ENCODE peak calls at places on chromosomes 11 and 22, in five cellular contexts. One of them, this sample, is unnamed.

GRCh38 chr11:73152861-73153483 is 10.9 kb upstream of the FCHSD2 start:
- DNase-seq in HepG2: no peak
- DNase-seq in WTC11: peak; percentile 29
- DNase-seq in A549: no peak
- DNase-seq in K562: no peak
- DNase-seq in this sample: peak; percentile 97

GRCh38 chr22:38017272-38017920 is 33.0 kb upstream of the SOX10 start:
- DNase-seq in HepG2: no peak
- DNase-seq in WTC11: no peak
- DNase-seq in A549: no peak
- DNase-seq in K562: no peak
- DNase-seq in this sample: no peak

GRCh38 chr11:17683378-17684161 is 35.8 kb upstream of the MYOD1 start:
- DNase-seq in HepG2: peak; percentile 42
- DNase-seq in WTC11: no peak
- DNase-seq in A549: no peak
- DNase-seq in K562: no peak
- DNase-seq in this sample: no peak

GRCh38 chr11:59076876-59077571 is 9.1 kb upstream of the GLYATL1B start:
- DNase-seq in HepG2: no peak
- DNase-seq in WTC11: no peak
- DNase-seq in A549: no peak
- DNase-seq in K562: no peak
- DNase-seq in this sample: no peak

GRCh38 chr11:83285131-83285770 is 916 bp downstream of the CCDC90B start:
- DNase-seq in HepG2: no peak
- DNase-seq in WTC11: no peak
- DNase-seq in A549: no peak
- DNase-seq in K562: no peak
- DNase-seq in this sample: no peak

GRCh38 chr11:67265633-67266423 is 445 bp upstream of the GRK2 start:
- DNase-seq in HepG2: peak; percentile 44
- DNase-seq in WTC11: peak; percentile 86
- DNase-seq in A549: peak; percentile 76
- DNase-seq in K562: peak; percentile 91
- DNase-seq in this sample: no peak

GRCh38 chr11:111944139-111944538 is 7.0 kb downstream of the DIXDC1 start:
- DNase-seq in HepG2: peak; percentile 29
- DNase-seq in WTC11: no peak
- DNase-seq in A549: no peak
- DNase-seq in K562: no peak
- DNase-seq in this sample: no peak

GRCh38 chr11:67389477-67389876 is 2.3 kb upstream of the RAD9A start:
- DNase-seq in HepG2: peak; percentile 64
- DNase-seq in WTC11: peak; percentile 82
- DNase-seq in A549: peak; percentile 75
- DNase-seq in K562: peak; percentile 70
- DNase-seq in this sample: no peak

GRCh38 chr11:130904380-130904779 is 11.9 kb downstream of the SNX19 start:
- DNase-seq in HepG2: no peak
- DNase-seq in WTC11: no peak
- DNase-seq in A549: no peak
- DNase-seq in K562: no peak
- DNase-seq in this sample: no peak

GRCh38 chr11:69637956-69638871 is 2.7 kb upstream of the CCND1 start:
- DNase-seq in HepG2: no peak
- DNase-seq in WTC11: peak; percentile 81
- DNase-seq in A549: peak; percentile 48
- DNase-seq in K562: no peak
- DNase-seq in this sample: no peak

GRCh38 chr11:33772300-33772699 is 2.0 kb downstream of the FBXO3 start:
- DNase-seq in HepG2: peak; percentile 10
- DNase-seq in WTC11: no peak
- DNase-seq in A549: no peak
- DNase-seq in K562: peak; percentile 27
- DNase-seq in this sample: no peak

GRCh38 chr11:12377824-12378593 is 638 bp downstream of the PARVA start:
- DNase-seq in HepG2: peak; percentile 62
- DNase-seq in WTC11: peak; percentile 82
- DNase-seq in A549: peak; percentile 50
- DNase-seq in K562: no peak
- DNase-seq in this sample: no peak

GRCh38 chr22:20093437-20093836 is 13.4 kb downstream of the DGCR8 start:
- DNase-seq in HepG2: no peak
- DNase-seq in WTC11: no peak
- DNase-seq in A549: no peak
- DNase-seq in K562: no peak
- DNase-seq in this sample: no peak

GRCh38 chr11:133987221-133987620 is 30.5 kb upstream of the IGSF9B start:
- DNase-seq in HepG2: no peak
- DNase-seq in WTC11: no peak
- DNase-seq in A549: no peak
- DNase-seq in K562: no peak
- DNase-seq in this sample: no peak

GRCh38 chr11:78742430-78742829 is 167.8 kb upstream of the NARS2 start:
- DNase-seq in HepG2: no peak
- DNase-seq in WTC11: no peak
- DNase-seq in A549: no peak
- DNase-seq in K562: no peak
- DNase-seq in this sample: no peak

GRCh38 chr11:78946945-78947914 is 372.6 kb upstream of the NARS2 start:
- DNase-seq in HepG2: peak; percentile 3
- DNase-seq in WTC11: no peak
- DNase-seq in A549: no peak
- DNase-seq in K562: no peak
- DNase-seq in this sample: no peak

GRCh38 chr11:41309111-41309522 is 150.3 kb downstream of the LRRC4C start:
- DNase-seq in HepG2: no peak
- DNase-seq in WTC11: no peak
- DNase-seq in A549: no peak
- DNase-seq in K562: no peak
- DNase-seq in this sample: peak; percentile 60

GRCh38 chr11:532512-533048 is 2.8 kb downstream of the HRAS start:
- DNase-seq in HepG2: no peak
- DNase-seq in WTC11: peak; percentile 8
- DNase-seq in A549: no peak
- DNase-seq in K562: no peak
- DNase-seq in this sample: no peak

GRCh38 chr11:64850979-64851567 is 6.6 kb upstream of the CDC42BPG start:
- DNase-seq in HepG2: no peak
- DNase-seq in WTC11: peak; percentile 58
- DNase-seq in A549: no peak
- DNase-seq in K562: no peak
- DNase-seq in this sample: peak; percentile 90

GRCh38 chr22:26430600-26430999 is 1.5 kb downstream of the ASPHD2 start:
- DNase-seq in HepG2: no peak
- DNase-seq in WTC11: no peak
- DNase-seq in A549: no peak
- DNase-seq in K562: no peak
- DNase-seq in this sample: no peak

GRCh38 chr11:406796-407650 is 7.8 kb downstream of the SIGIRR start:
- DNase-seq in HepG2: no peak
- DNase-seq in WTC11: peak; percentile 81
- DNase-seq in A549: peak; percentile 63
- DNase-seq in K562: peak; percentile 95
- DNase-seq in this sample: peak; percentile 37

GRCh38 chr11:17764446-17765218 is 30.1 kb downstream of the KCNC1 start:
- DNase-seq in HepG2: no peak
- DNase-seq in WTC11: no peak
- DNase-seq in A549: no peak
- DNase-seq in K562: no peak
- DNase-seq in this sample: no peak

GRCh38 chr22:46362221-46362933 is 26.9 kb downstream of the TRMU start:
- DNase-seq in HepG2: peak; percentile 84
- DNase-seq in WTC11: no peak
- DNase-seq in A549: no peak
- DNase-seq in K562: no peak
- DNase-seq in this sample: no peak

GRCh38 chr11:78822931-78823423 is 248.3 kb upstream of the NARS2 start:
- DNase-seq in HepG2: no peak
- DNase-seq in WTC11: no peak
- DNase-seq in A549: no peak
- DNase-seq in K562: peak; percentile 8
- DNase-seq in this sample: no peak

GRCh38 chr11:3121931-3122774 is 43.0 kb downstream of the OSBPL5 start:
- DNase-seq in HepG2: no peak
- DNase-seq in WTC11: peak; percentile 11
- DNase-seq in A549: no peak
- DNase-seq in K562: no peak
- DNase-seq in this sample: no peak

GRCh38 chr11:124674168-124674517 is 439 bp downstream of the SPA17 start:
- DNase-seq in HepG2: no peak
- DNase-seq in WTC11: no peak
- DNase-seq in A549: peak; percentile 8
- DNase-seq in K562: peak; percentile 15
- DNase-seq in this sample: no peak

GRCh38 chr22:26756675-26757293 is 99.4 kb downstream of the MIAT start:
- DNase-seq in HepG2: no peak
- DNase-seq in WTC11: peak; percentile 73
- DNase-seq in A549: no peak
- DNase-seq in K562: peak; percentile 70
- DNase-seq in this sample: no peak

GRCh38 chr22:24108073-24108472 is 73.2 kb upstream of the SUSD2 start:
- DNase-seq in HepG2: no peak
- DNase-seq in WTC11: peak; percentile 37
- DNase-seq in A549: no peak
- DNase-seq in K562: no peak
- DNase-seq in this sample: no peak

GRCh38 chr11:46557684-46558151 is 36.1 kb downstream of the AMBRA1 start:
- DNase-seq in HepG2: peak; percentile 73
- DNase-seq in WTC11: no peak
- DNase-seq in A549: no peak
- DNase-seq in K562: peak; percentile 34
- DNase-seq in this sample: no peak

GRCh38 chr22:23520875-23521441 is 59.1 kb downstream of the IGLL1 start:
- DNase-seq in HepG2: peak; percentile 55
- DNase-seq in WTC11: no peak
- DNase-seq in A549: peak; percentile 15
- DNase-seq in K562: peak; percentile 24
- DNase-seq in this sample: no peak

GRCh38 chr11:57274904-57275498 is 38.0 kb upstream of the APLNR start:
- DNase-seq in HepG2: no peak
- DNase-seq in WTC11: no peak
- DNase-seq in A549: no peak
- DNase-seq in K562: no peak
- DNase-seq in this sample: no peak

GRCh38 chr11:57276169-57276854 is 39.3 kb upstream of the APLNR start:
- DNase-seq in HepG2: no peak
- DNase-seq in WTC11: no peak
- DNase-seq in A549: no peak
- DNase-seq in K562: no peak
- DNase-seq in this sample: no peak

GRCh38 chr11:57275582-57275981 is 38.5 kb upstream of the APLNR start:
- DNase-seq in HepG2: no peak
- DNase-seq in WTC11: no peak
- DNase-seq in A549: no peak
- DNase-seq in K562: no peak
- DNase-seq in this sample: no peak

GRCh38 chr11:57276857-57277505 is 39.9 kb upstream of the APLNR start:
- DNase-seq in HepG2: no peak
- DNase-seq in WTC11: no peak
- DNase-seq in A549: no peak
- DNase-seq in K562: no peak
- DNase-seq in this sample: no peak

GRCh38 chr11:57273448-57274058 is 36.5 kb upstream of the APLNR start:
- DNase-seq in HepG2: no peak
- DNase-seq in WTC11: no peak
- DNase-seq in A549: no peak
- DNase-seq in K562: no peak
- DNase-seq in this sample: no peak
- TF ChIP-seq ESRRA in HepG2: no peak
- TF ChIP-seq ESRRA in WTC11: no peak
- TF ChIP-seq ESRRA in A549: no peak
- TF ChIP-seq ESRRA in K562: no peak
- TF ChIP-seq ESRRA in this sample: no peak

DNA sequence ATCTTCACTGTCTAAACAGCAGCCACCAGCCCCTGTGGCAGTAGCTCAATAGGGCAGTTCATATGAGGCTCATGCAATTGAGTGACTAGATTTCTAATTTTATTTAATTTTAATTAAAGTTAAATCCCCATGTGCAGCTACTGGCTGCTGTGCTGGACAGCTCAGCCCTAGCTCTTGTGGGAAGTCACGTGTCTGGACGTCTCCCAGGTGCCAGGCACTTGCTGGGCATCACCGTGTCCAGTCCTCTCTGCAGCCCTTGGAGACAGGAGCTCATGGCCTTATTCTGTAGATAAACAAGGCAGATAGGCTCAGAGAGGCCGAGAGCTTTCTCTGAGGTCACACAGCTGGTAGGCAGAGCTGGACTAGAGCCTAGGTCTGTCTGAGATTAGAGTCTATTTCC is 95.0 kb downstream of the ARHGAP8 start:
- DNase-seq in HepG2: no peak
- DNase-seq in WTC11: no peak
- DNase-seq in A549: no peak
- DNase-seq in K562: no peak
- DNase-seq in this sample: no peak
- TF ChIP-seq ESRRA in HepG2: no peak
- TF ChIP-seq ESRRA in WTC11: no peak
- TF ChIP-seq ESRRA in A549: no peak
- TF ChIP-seq ESRRA in K562: no peak
- TF ChIP-seq ESRRA in this sample: no peak

DNA sequence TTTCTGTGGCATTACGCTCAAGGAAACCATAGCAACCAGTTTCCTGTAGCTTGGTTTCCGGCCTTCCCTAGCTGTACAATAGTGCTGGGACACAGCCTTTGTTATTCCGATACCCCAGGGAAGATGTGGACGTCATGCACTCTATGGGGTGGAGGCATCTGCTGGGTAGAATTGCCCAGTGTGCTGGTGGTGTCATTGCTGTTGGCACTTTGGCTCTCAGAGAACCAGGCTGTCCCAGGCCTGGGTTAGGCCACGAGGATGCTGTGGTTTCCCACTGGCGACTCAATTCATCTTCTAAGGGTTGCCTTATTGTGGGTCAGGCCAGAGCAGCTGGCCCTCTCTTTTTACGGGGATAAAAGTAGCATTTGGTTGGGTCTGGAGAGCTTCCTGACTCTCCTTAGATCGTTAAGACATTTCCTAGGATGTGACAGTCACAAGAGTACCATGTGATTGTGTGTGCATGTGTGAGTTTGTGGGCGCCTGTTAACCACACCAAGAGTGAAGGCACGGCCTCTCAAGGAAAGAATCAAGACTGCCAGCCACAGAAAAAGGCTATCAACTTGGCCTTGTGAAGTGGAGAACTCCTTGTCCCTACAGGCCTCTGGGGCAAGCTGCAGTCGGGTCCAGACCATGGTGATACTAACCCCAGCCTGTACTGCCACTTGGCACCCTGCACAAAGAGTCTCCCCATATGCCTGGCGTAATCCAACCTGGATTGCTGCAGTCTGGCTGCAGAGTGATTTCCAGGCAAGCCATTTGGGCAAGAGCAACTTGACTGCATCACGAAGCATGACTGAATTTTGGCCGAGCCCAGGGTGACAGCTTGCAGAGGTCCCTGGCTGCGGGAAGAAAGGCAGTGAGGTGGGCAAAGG is 35.9 kb upstream of the NAV2 start:
- DNase-seq in HepG2: no peak
- DNase-seq in WTC11: no peak
- DNase-seq in A549: no peak
- DNase-seq in K562: no peak
- DNase-seq in this sample: no peak
- TF ChIP-seq ESRRA in HepG2: no peak
- TF ChIP-seq ESRRA in WTC11: no peak
- TF ChIP-seq ESRRA in A549: no peak
- TF ChIP-seq ESRRA in K562: no peak
- TF ChIP-seq ESRRA in this sample: no peak

GRCh38 chr22:45164217-45165123 is 745 bp downstream of the NUP50 start:
- DNase-seq in HepG2: no peak
- DNase-seq in WTC11: peak; percentile 36
- DNase-seq in A549: peak; percentile 15
- DNase-seq in K562: peak; percentile 48
- DNase-seq in this sample: no peak
- TF ChIP-seq ESRRA in HepG2: no peak
- TF ChIP-seq ESRRA in WTC11: no peak
- TF ChIP-seq ESRRA in A549: no peak
- TF ChIP-seq ESRRA in K562: no peak
- TF ChIP-seq ESRRA in this sample: no peak